ENCODE peak calls at places on chromosomes 1 and 21, in four cellular contexts. Z is WERI-Rb-1, L is adrenal gland, P is IMR-90. B is an unnamed sample.

GRCh38 chr1:227947678-227948492 is at the start of gene WNT9A:
- DNase-seq in Z (no peak), L (peak; percentile 47), P (peak; percentile 49), B (peak; percentile 45)

GRCh38 chr1:47580451-47580980 is 142.7 kb downstream of the FOXD2 start:
- DNase-seq in Z (no peak), L (no peak), P (no peak), B (no peak)

GRCh38 chr1:214588963-214589597 is 13.9 kb upstream of the CENPF start:
- DNase-seq in Z (no peak), L (no peak), P (peak; percentile 38), B (peak; percentile 54)

GRCh38 chr21:14273736-14274538 is 58.0 kb downstream of the RBM11 start:
- DNase-seq in Z (no peak), L (peak; percentile 65), P (no peak), B (no peak)

GRCh38 chr1:204975568-204976235 is 67.3 kb upstream of the CNTN2 start:
- DNase-seq in Z (peak; percentile 91), L (peak; percentile 53), P (peak; percentile 32), B (peak; percentile 41)

GRCh38 chr1:206476058-206476457 is 5.8 kb downstream of the IKBKE start:
- DNase-seq in Z (no peak), L (no peak), P (no peak), B (no peak)

GRCh38 chr1:203744008-203744972 is 20.7 kb upstream of the LAX1 start:
- DNase-seq in Z (no peak), L (peak; percentile 37), P (peak; percentile 32), B (peak; percentile 46)

GRCh38 chr1:159282118-159282517 is 20.0 kb upstream of the FCER1A start:
- DNase-seq in Z (no peak), L (no peak), P (no peak), B (no peak)

GRCh38 chr1:2386636-2387611 is 4.4 kb downstream of the MORN1 start:
- DNase-seq in Z (no peak), L (peak; percentile 14), P (no peak), B (no peak)

GRCh38 chr1:192311281-192311680 is 5.5 kb upstream of the RGS21 start:
- DNase-seq in Z (no peak), L (no peak), P (peak; percentile 80), B (peak; percentile 51)

GRCh38 chr1:95003433-95003738 is 69.4 kb downstream of the ALG14 start:
- DNase-seq in Z (no peak), L (peak; percentile 38), P (peak; percentile 52), B (peak; percentile 64)

GRCh38 chr1:221858758-221859157 is 116.9 kb upstream of the DUSP10 start:
- DNase-seq in Z (no peak), L (no peak), P (peak; percentile 93), B (peak; percentile 98)

GRCh38 chr1:43590389-43590788 is 59.6 kb upstream of the KDM4A start:
- DNase-seq in Z (no peak), L (no peak), P (no peak), B (no peak)

GRCh38 chr1:23673086-23673813 is 18.4 kb upstream of the RPL11 start:
- DNase-seq in Z (no peak), L (peak; percentile 47), P (peak; percentile 69), B (peak; percentile 88)

GRCh38 chr1:67367370-67368345 is 60.0 kb downstream of the IL12RB2 start:
- DNase-seq in Z (no peak), L (peak; percentile 34), P (peak; percentile 14), B (peak; percentile 29)

GRCh38 chr1:10680487-10680886 is 116.0 kb downstream of the CASZ1 start:
- DNase-seq in Z (no peak), L (no peak), P (no peak), B (no peak)

GRCh38 chr1:40848530-40849189 is 13.5 kb downstream of the CITED4 start:
- DNase-seq in Z (peak; percentile 78), L (peak; percentile 66), P (peak; percentile 68), B (peak; percentile 76)

GRCh38 chr1:74205236-74205635 is 7.2 kb downstream of the FPGT start:
- DNase-seq in Z (no peak), L (no peak), P (peak; percentile 64), B (no peak)

DNA sequence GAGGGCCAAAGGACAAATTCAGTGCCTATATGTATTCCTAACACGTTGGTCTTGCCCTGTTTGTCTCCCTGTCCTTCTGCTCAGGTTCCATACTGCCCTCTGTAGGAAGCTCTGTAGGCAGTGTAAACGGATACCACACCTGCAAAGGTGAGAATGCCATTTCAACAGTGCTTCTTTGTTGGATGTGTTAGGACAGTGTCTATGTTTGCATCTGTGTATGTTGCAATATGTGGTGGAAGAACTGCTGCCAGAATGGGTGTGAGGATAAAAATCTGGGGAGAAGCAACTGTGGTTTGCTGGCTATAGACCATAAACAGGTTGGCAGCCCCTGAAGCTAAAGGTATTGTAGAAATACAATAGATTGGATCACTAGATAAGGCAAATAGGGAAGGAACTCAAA is 113.1 kb upstream of the BMP8A start:
- DNase-seq in Z (peak; percentile 23), L (no peak), P (no peak), B (no peak)
- TF ChIP-seq CTCF in Z (peak; percentile 72), L (no peak), P (no peak), B (peak; percentile 38)

GRCh38 chr1:29725262-29725661 is 488.9 kb downstream of the PTPRU start:
- DNase-seq in Z (no peak), L (no peak), P (no peak), B (no peak)

GRCh38 chr1:29729281-29729680 is 493.0 kb downstream of the PTPRU start:
- DNase-seq in Z (no peak), L (no peak), P (no peak), B (no peak)

GRCh38 chr1:29732438-29732837 is 496.1 kb downstream of the PTPRU start:
- DNase-seq in Z (no peak), L (no peak), P (no peak), B (peak; percentile 11)

DNA sequence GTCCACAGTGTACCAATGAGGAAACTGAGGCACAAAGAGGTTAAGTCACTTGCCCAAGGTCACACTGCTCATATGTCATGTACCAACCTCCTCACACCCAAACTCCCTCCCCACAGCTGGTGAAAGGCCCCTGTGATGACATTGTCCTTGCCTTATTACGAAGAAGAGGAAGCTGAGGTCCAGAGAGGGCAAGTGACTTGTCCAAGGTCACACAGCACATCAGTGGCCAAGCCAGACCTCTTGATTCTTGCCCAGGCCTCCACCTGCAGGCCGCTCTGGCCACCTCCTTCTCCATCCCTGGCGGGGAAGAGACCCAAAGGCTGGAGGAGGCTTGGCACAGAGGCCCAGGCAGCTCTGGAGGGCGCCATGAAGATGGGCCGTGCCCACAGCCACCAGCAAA is 492.4 kb downstream of the PTPRU start:
- DNase-seq in Z (no peak), L (no peak), P (no peak), B (no peak)
- H3K4me3 ChIP-seq in Z (no peak overlapping the region), L (no peak overlapping the region), P (no peak overlapping the region), B (no peak overlapping the region)

DNA sequence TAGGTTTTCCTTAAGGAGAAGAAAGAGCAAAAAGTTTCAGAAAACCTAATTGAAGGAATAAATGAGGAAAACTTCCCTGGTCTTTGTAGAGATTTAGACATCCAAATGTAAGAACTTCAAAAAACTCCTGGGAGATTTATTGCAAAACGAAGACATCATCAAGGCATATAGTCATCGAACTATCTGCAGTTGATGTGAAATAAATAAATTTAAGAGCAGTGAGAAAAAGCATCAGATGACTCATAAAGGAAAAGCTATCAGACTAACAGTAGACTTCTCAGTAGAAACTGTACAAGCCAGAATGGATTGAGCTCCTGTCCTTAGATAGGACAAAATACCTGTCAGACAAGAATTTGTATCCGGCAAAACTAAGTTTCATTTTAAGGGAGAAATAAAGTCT is 569.4 kb upstream of the ADAMTS5 start:
- DNase-seq in Z (no peak), L (no peak), P (peak; percentile 75), B (peak; percentile 78)
- TF ChIP-seq CTCF in Z (no peak), L (no peak), P (no peak), B (no peak)

GRCh38 chr1:109253803-109254620 is 4.7 kb downstream of the CELSR2 start:
- DNase-seq in Z (no peak), L (no peak), P (no peak), B (no peak)

GRCh38 chr1:109250454-109251276 is 1.3 kb downstream of the CELSR2 start:
- DNase-seq in Z (no peak), L (no peak), P (no peak), B (no peak)

GRCh38 chr1:109252893-109253802 is 3.8 kb downstream of the CELSR2 start:
- DNase-seq in Z (no peak), L (no peak), P (no peak), B (no peak)

GRCh38 chr1:109251277-109252166 is 2.2 kb downstream of the CELSR2 start:
- DNase-seq in Z (no peak), L (peak; percentile 10), P (no peak), B (no peak)

GRCh38 chr1:109252167-109252892 is 3.0 kb downstream of the CELSR2 start:
- DNase-seq in Z (no peak), L (no peak), P (no peak), B (no peak)
- H3K4me3 ChIP-seq in Z (no peak overlapping the region), L (no peak overlapping the region), P (no peak overlapping the region), B (no peak overlapping the region)

B was measured in fibroblast of mammary gland.